ENCODE peak calls at places on chromosome 9, in ten cellular contexts. N is heart left ventricle, Z is DND-41, T is GM23338, U is activated B cell treated with CpG ODN at 0.5 μM for 24 hours, G is neural crest cell, W is AG04450, J is spleen, M is ovary, P is amniotic epithelial cell. C is an unnamed sample.

GRCh38 chr9:115024925-115025535 is 92.9 kb downstream of the TNC start:
- DNase-seq in M (no peak), W (no peak), N (no peak), G (no peak), Z (no peak), J (no peak), U (no peak), T (peak), P (no peak), C (no peak)

GRCh38 chr9:92467511-92467910 is 14.8 kb downstream of the ASPN start:
- DNase-seq in W (no peak), P (no peak), N (no peak), T (no peak), M (no peak), U (no peak), J (no peak), G (no peak), Z (no peak), C (no peak)

GRCh38 chr9:127451681-127452480 is 571 bp downstream of the LRSAM1 start:
- DNase-seq in J (peak), U (peak), M (peak), G (peak), W (no peak), N (peak), T (peak), Z (peak), P (peak), C (no peak)

GRCh38 chr9:105243015-105243686 is 1.3 kb upstream of the SLC44A1 start:
- DNase-seq in M (no peak), U (no peak), T (peak), G (no peak), Z (no peak), J (no peak), N (no peak), W (no peak), P (peak), C (peak)

GRCh38 chr9:79989079-79989478 is 417.3 kb downstream of the TLE4 start:
- DNase-seq in T (peak), J (no peak), M (no peak), G (no peak), Z (no peak), U (no peak), N (no peak), P (no peak), W (no peak), C (no peak)

GRCh38 chr9:36148652-36149051 is 12.1 kb downstream of the GLIPR2 start:
- DNase-seq in Z (peak), J (peak), M (peak), P (peak), G (no peak), T (no peak), W (peak), U (no peak), N (peak), C (peak)

GRCh38 chr9:129697956-129698757 is 32.7 kb downstream of the PRRX2 start:
- DNase-seq in Z (no peak), T (peak), N (no peak), M (peak), G (no peak), U (no peak), W (no peak), P (peak), J (no peak), C (no peak)

GRCh38 chr9:134192311-134192950 is 28.1 kb upstream of the RNU6ATAC start:
- DNase-seq in G (no peak), W (no peak), U (no peak), Z (no peak), T (no peak), J (peak), N (peak), P (no peak), M (peak), C (no peak)

GRCh38 chr9:18478517-18479361 is 4.8 kb downstream of the ADAMTSL1 start:
- DNase-seq in U (no peak), M (no peak), W (no peak), G (no peak), T (no peak), P (peak), Z (no peak), J (no peak), N (no peak), C (peak)

GRCh38 chr9:104745852-104746251 is 1.6 kb upstream of the NIPSNAP3A start:
- DNase-seq in U (no peak), T (no peak), J (no peak), M (no peak), Z (no peak), N (no peak), W (no peak), G (no peak), P (no peak), C (no peak)

GRCh38 chr9:131968632-131969031 is 111.0 kb downstream of the MED27 start:
- DNase-seq in J (no peak), W (no peak), N (no peak), Z (no peak), U (no peak), M (no peak), P (no peak), G (no peak), T (no peak), C (no peak)

GRCh38 chr9:1722404-1722803 is 292.7 kb upstream of the SMARCA2 start:
- DNase-seq in Z (no peak), G (no peak), J (no peak), W (no peak), N (no peak), U (no peak), P (no peak), T (peak), M (no peak), C (no peak)

GRCh38 chr9:92669527-92669889 is 423 bp downstream of the IPPK start:
- DNase-seq in M (peak), U (peak), G (no peak), T (peak), P (no peak), J (peak), N (no peak), Z (peak), W (no peak), C (no peak)

GRCh38 chr9:88874391-88874790 is 116.9 kb upstream of the S1PR3 start:
- DNase-seq in G (no peak), Z (no peak), N (no peak), W (no peak), J (no peak), P (no peak), U (no peak), M (no peak), T (no peak), C (no peak)

GRCh38 chr9:2816476-2817141 is 27.3 kb downstream of the PUM3 start:
- DNase-seq in U (no peak), N (no peak), P (peak), J (no peak), W (peak), Z (no peak), M (no peak), T (peak), G (no peak), C (no peak)

GRCh38 chr9:69149321-69149807 is 24.7 kb upstream of the TJP2 start:
- DNase-seq in T (peak), Z (no peak), J (no peak), P (peak), N (no peak), M (no peak), G (no peak), U (no peak), W (peak), C (peak)

GRCh38 chr9:89955144-89955543 is 350.3 kb downstream of the GADD45G start:
- DNase-seq in N (no peak), U (no peak), P (no peak), W (no peak), J (no peak), G (no peak), Z (no peak), M (no peak), T (no peak), C (no peak)

C was measured in AG04449.